ENCODE peak calls at places on chromosomes 13 and 19, in eight cellular contexts. J is midbrain; L is CD4-positive, alpha-beta T cell; B is NCI-H345; U is MV-4-11; O is right cardiac atrium; Q is PC-3; D is skeletal muscle cell. W is an unnamed sample.

GRCh38 chr19:10416083-10416379 is 4.3 kb upstream of the PDE4A start:
- DNase-seq in J (no peak), L (no peak), B (no peak), U (no peak), O (no peak), Q (no peak), D (no peak), W (no peak)

GRCh38 chr13:24923305-24923640 is 159.3 kb downstream of the RNF17 start:
- DNase-seq in J (peak; percentile 38), L (no peak), B (peak; percentile 2), U (peak; percentile 81), O (no peak), Q (peak; percentile 15), D (peak; percentile 26), W (no peak)

GRCh38 chr13:113582841-113583631 is 1.5 kb upstream of the TFDP1 start:
- DNase-seq in J (no peak), L (no peak), B (no peak), U (no peak), O (no peak), Q (no peak), D (no peak), W (peak; percentile 67)

GRCh38 chr19:15159251-15159650 is 41.5 kb downstream of the NOTCH3 start:
- DNase-seq in J (no peak), L (no peak), B (no peak), U (peak; percentile 81), O (no peak), Q (peak; percentile 16), D (peak; percentile 13), W (no peak)

GRCh38 chr19:3284759-3285646 is 60.5 kb downstream of the CELF5 start:
- DNase-seq in J (no peak), L (peak; percentile 46), B (peak; percentile 86), U (peak; percentile 66), O (peak; percentile 93), Q (peak; percentile 95), D (no peak), W (no peak)

GRCh38 chr19:5407356-5407755 is 47.9 kb upstream of the ZNRF4 start:
- DNase-seq in J (no peak), L (no peak), B (no peak), U (no peak), O (no peak), Q (peak; percentile 35), D (no peak), W (no peak)

GRCh38 chr13:46386996-46387851 is at the start of gene RUBCNL:
- DNase-seq in J (peak; percentile 35), L (no peak), B (peak; percentile 41), U (no peak), O (peak; percentile 74), Q (peak; percentile 63), D (no peak), W (no peak)

GRCh38 chr19:54287456-54287855 is 6.5 kb upstream of the LILRB2 start:
- DNase-seq in J (no peak), L (no peak), B (no peak), U (no peak), O (no peak), Q (no peak), D (no peak), W (no peak)

GRCh38 chr19:17687857-17688784 is at the start of gene UNC13A:
- DNase-seq in J (peak; percentile 49), L (peak; percentile 14), B (peak; percentile 60), U (peak; percentile 30), O (peak; percentile 84), Q (no peak), D (no peak), W (no peak)

GRCh38 chr19:2227415-2228156 is 8.5 kb downstream of the PLEKHJ1 start:
- DNase-seq in J (no peak), L (no peak), B (no peak), U (peak; percentile 96), O (peak; percentile 84), Q (no peak), D (no peak), W (no peak)

GRCh38 chr19:50199254-50199545 is 4.2 kb upstream of the MYH14 start:
- DNase-seq in J (no peak), L (no peak), B (no peak), U (no peak), O (no peak), Q (no peak), D (no peak), W (no peak)

GRCh38 chr19:1680976-1681375 is 28.6 kb upstream of the TCF3 start:
- DNase-seq in J (no peak), L (no peak), B (no peak), U (no peak), O (peak; percentile 18), Q (no peak), D (no peak), W (no peak)

GRCh38 chr13:85528578-85529215 is 270.5 kb downstream of the SLITRK6 start:
- DNase-seq in J (peak; percentile 51), L (no peak), B (no peak), U (no peak), O (no peak), Q (peak; percentile 81), D (peak; percentile 50), W (no peak)

GRCh38 chr13:30615851-30616311 is 1.8 kb upstream of the USPL1 start:
- DNase-seq in J (peak; percentile 66), L (no peak), B (no peak), U (no peak), O (no peak), Q (peak; percentile 19), D (no peak), W (no peak)

GRCh38 chr13:41487222-41487621 is 29.9 kb downstream of the RGCC start:
- DNase-seq in J (no peak), L (no peak), B (no peak), U (no peak), O (no peak), Q (no peak), D (no peak), W (no peak)

GRCh38 chr13:97043302-97043701 is 49.0 kb upstream of the OXGR1 start:
- DNase-seq in J (no peak), L (no peak), B (no peak), U (no peak), O (no peak), Q (no peak), D (peak; percentile 81), W (no peak)

GRCh38 chr13:107466326-107466725 is 749.0 kb downstream of the LIG4 start:
- DNase-seq in J (no peak), L (no peak), B (no peak), U (no peak), O (no peak), Q (peak; percentile 71), D (no peak), W (no peak)

GRCh38 chr13:89199138-89199537 is 1528.0 kb downstream of the SLITRK5 start:
- DNase-seq in J (no peak), L (no peak), B (no peak), U (no peak), O (no peak), Q (peak; percentile 28), D (no peak), W (no peak)

GRCh38 chr19:53865918-53866696 is 1.6 kb upstream of the MYADM start:
- DNase-seq in J (peak; percentile 80), L (peak; percentile 61), B (no peak), U (peak; percentile 62), O (peak; percentile 95), Q (peak; percentile 82), D (no peak), W (peak; percentile 90)